ENCODE peak calls at places on chromosome 9, in eight cellular contexts. O is NCI-H1105; C is osteocyte; Z is T-helper 9 cell; I is stimulated activated naive CD8-positive, alpha-beta T cell treated with anti-CD3 and anti-CD28 coated beads, Interleukin-15, Interleukin-2, amounts not matched to agents 100 U/mL and 50 U/mL, for 24 hours; H is activated CD8-positive, alpha-beta memory T cell treated with anti-CD3 and anti-CD28 coated beads, Interleukin-2, amount 10 ng/mL, durations not matched to agents 7 days and 5 days; J is tibial nerve; S is upper lobe of right lung. V is an unnamed sample.

GRCh38 chr9:77750284-77750683 is 102.2 kb upstream of the GNA14 start:
- DNase-seq in C (no peak), Z (no peak), I (no peak), H (no peak), J (no peak), S (no peak), O (no peak), V (no peak)

GRCh38 chr9:107261106-107261505 is 22.0 kb upstream of the RAD23B start:
- DNase-seq in I (no peak), H (no peak), J (no peak), O (no peak), Z (no peak), C (no peak), S (no peak), V (no peak)

GRCh38 chr9:111898331-111899096 is 1.9 kb downstream of the UGCG start:
- DNase-seq in I (no peak), C (no peak), S (no peak), J (no peak), O (no peak), H (no peak), Z (no peak), V (no peak)

GRCh38 chr9:592225-592624 is 249.3 kb upstream of the DMRT1 start:
- DNase-seq in C (no peak), Z (no peak), I (no peak), O (no peak), J (no peak), S (no peak), H (no peak), V (no peak)

GRCh38 chr9:97046228-97046627 is 7.3 kb upstream of the CTSV start:
- DNase-seq in I (no peak), J (no peak), H (no peak), C (peak), Z (no peak), S (peak), O (no peak), V (no peak)

GRCh38 chr9:123957168-123957721 is 27.3 kb upstream of the DENND1A start:
- DNase-seq in O (no peak), C (no peak), S (no peak), Z (no peak), I (no peak), H (no peak), J (no peak), V (no peak)

GRCh38 chr9:114472765-114473446 is 32.4 kb downstream of the WHRN start:
- DNase-seq in O (no peak), I (no peak), S (no peak), H (no peak), C (no peak), Z (no peak), J (no peak), V (no peak)

GRCh38 chr9:35333551-35333950 is 156.4 kb upstream of the RUSC2 start:
- DNase-seq in J (no peak), Z (no peak), O (no peak), C (no peak), H (no peak), I (no peak), S (no peak), V (no peak)

GRCh38 chr9:81361311-81361710 is 328.0 kb downstream of the TLE1 start:
- DNase-seq in J (no peak), H (no peak), Z (no peak), O (no peak), S (no peak), C (no peak), I (no peak), V (no peak)

GRCh38 chr9:131997779-131998178 is 81.9 kb downstream of the MED27 start:
- DNase-seq in I (no peak), S (no peak), H (no peak), O (no peak), J (peak), Z (no peak), C (no peak), V (no peak)

GRCh38 chr9:124217839-124218437 is 39.8 kb upstream of the NEK6 start:
- DNase-seq in S (peak), C (no peak), O (no peak), J (no peak), I (no peak), H (peak), Z (no peak), V (no peak)

GRCh38 chr9:91059713-91060112 is 258.1 kb downstream of the SYK start:
- DNase-seq in S (no peak), J (no peak), O (no peak), I (no peak), H (peak), Z (no peak), C (no peak), V (no peak)

GRCh38 chr9:70477146-70477745 is 62.8 kb upstream of the KLF9 start:
- DNase-seq in C (no peak), H (no peak), O (no peak), I (no peak), J (no peak), Z (no peak), S (no peak), V (no peak)

GRCh38 chr9:134165357-134166315 is 1.3 kb upstream of the RNU6ATAC start:
- DNase-seq in S (peak), Z (peak), O (no peak), H (peak), C (no peak), I (peak), J (no peak), V (peak)

GRCh38 chr9:95556521-95556920 is 39.8 kb upstream of the PTCH1 start:
- DNase-seq in Z (no peak), I (no peak), O (no peak), S (no peak), J (no peak), C (no peak), H (no peak), V (no peak)

GRCh38 chr9:125396799-125397198 is 135.2 kb downstream of the GAPVD1 start:
- DNase-seq in C (no peak), H (no peak), Z (no peak), O (no peak), J (no peak), I (no peak), S (no peak), V (no peak)

GRCh38 chr9:122122903-122123632 is 30.0 kb upstream of the TTLL11 start:
- DNase-seq in S (peak), I (peak), C (peak), J (peak), O (peak), Z (peak), H (peak), V (peak)

GRCh38 chr9:14480561-14480960 is 166.6 kb upstream of the NFIB start:
- DNase-seq in I (no peak), S (no peak), Z (no peak), C (no peak), H (no peak), J (no peak), O (no peak), V (no peak)

GRCh38 chr9:37538099-37538498 is 38.1 kb downstream of the FBXO10 start:
- DNase-seq in I (no peak), C (no peak), J (no peak), H (no peak), O (no peak), S (peak), Z (no peak), V (no peak)